ENCODE peak calls at places on chromosomes 13 and 19, in four cellular contexts. B is CD4-positive, CD25-positive, alpha-beta regulatory T cell; Q is stimulated activated CD4-positive, alpha-beta T cell treated with anti-CD3 and anti-CD28 coated beads, Interleukin-15, amount 100 ng/mL, for 1 hour; T is NCI-H510A treated with DMSO at 0.1 percent for 48 hours. Y is an unnamed sample.

GRCh38 chr13:32001392-32001768 is 30.2 kb upstream of the FRY start:
- DNase-seq in B (peak), Q (no peak), T (peak), Y (no peak)

GRCh38 chr19:19594371-19594770 is 24.1 kb downstream of the PBX4 start:
- DNase-seq in B (peak), Q (no peak), T (no peak), Y (no peak)

GRCh38 chr13:112251930-112252585 is 124.1 kb upstream of the SPACA7 start:
- DNase-seq in B (no peak), Q (no peak), T (no peak), Y (no peak)

GRCh38 chr13:27968316-27969072 is 621 bp downstream of the CDX2 start:
- DNase-seq in B (no peak), Q (no peak), T (peak), Y (no peak)

GRCh38 chr19:5093297-5093858 is 124.5 kb downstream of the KDM4B start:
- DNase-seq in B (no peak), Q (no peak), T (no peak), Y (no peak)

GRCh38 chr13:30331331-30331771 is 24.0 kb upstream of the KATNAL1 start:
- DNase-seq in B (no peak), Q (no peak), T (no peak), Y (no peak)

GRCh38 chr13:99800951-99801350 is 170.6 kb downstream of the ZIC5 start:
- DNase-seq in B (no peak), Q (no peak), T (no peak), Y (no peak)

GRCh38 chr19:41334793-41335192 is 18.9 kb downstream of the TGFB1 start:
- DNase-seq in B (no peak), Q (no peak), T (no peak), Y (no peak)

GRCh38 chr19:16066611-16067104 is 9.6 kb upstream of the TPM4 start:
- DNase-seq in B (peak), Q (no peak), T (no peak), Y (no peak)

GRCh38 chr19:11236324-11237301 is 2.8 kb upstream of the ANGPTL8 start:
- DNase-seq in B (no peak), Q (no peak), T (no peak), Y (no peak)

GRCh38 chr19:57813919-57814504 is 701 bp downstream of the ZNF552 start:
- DNase-seq in B (no peak), Q (no peak), T (no peak), Y (no peak)

GRCh38 chr19:10290439-10290875 is 705 bp downstream of the ICAM5 start:
- DNase-seq in B (no peak), Q (no peak), T (no peak), Y (no peak)

GRCh38 chr19:4715529-4716221 is 8.0 kb downstream of the DPP9 start:
- DNase-seq in B (no peak), Q (no peak), T (no peak), Y (no peak)

GRCh38 chr13:108787709-108788394 is 158.4 kb downstream of the MYO16 start:
- DNase-seq in B (no peak), Q (no peak), T (no peak), Y (no peak)

GRCh38 chr13:99828114-99828513 is 143.5 kb downstream of the ZIC5 start:
- DNase-seq in B (no peak), Q (no peak), T (no peak), Y (no peak)